ENCODE peak calls at places on chromosome 4, in five cellular contexts. K, G, I, B and T are unnamed samples. For H3K4me1, the result is how much of the 10 kb centered on the place peaks cover.

GRCh38 chr4:23915459-23916132 is 25.7 kb upstream of the PPARGC1A start:
- DNase-seq in K (no peak), G (no peak), I (no peak), B (no peak), T (no peak)

GRCh38 chr4:178316211-178316610 is 874.0 kb upstream of the AGA start:
- DNase-seq in K (peak), G (no peak), I (no peak), B (peak), T (no peak)

GRCh38 chr4:20538922-20539321 is 161.3 kb upstream of the PACRGL start:
- DNase-seq in K (no peak), G (no peak), I (no peak), B (no peak), T (no peak)

GRCh38 chr4:182528819-182529218 is 285.6 kb downstream of the TENM3 start:
- DNase-seq in K (no peak), G (no peak), I (no peak), B (no peak), T (no peak)

GRCh38 chr4:90970021-90970420 is 842.8 kb downstream of the CCSER1 start:
- DNase-seq in K (no peak), G (no peak), I (no peak), B (no peak), T (no peak)

GRCh38 chr4:142416121-142416520 is 430.0 kb downstream of the INPP4B start:
- DNase-seq in K (no peak), G (peak), I (no peak), B (no peak), T (no peak)

GRCh38 chr4:67723949-67724348 is 23.0 kb upstream of the UBA6 start:
- DNase-seq in K (peak), G (no peak), I (no peak), B (no peak), T (no peak)

GRCh38 chr4:159417006-159417405 is 314.1 kb downstream of the RAPGEF2 start:
- DNase-seq in K (no peak), G (no peak), I (no peak), B (no peak), T (no peak)

GRCh38 chr4:83259586-83259985 is 25.0 kb downstream of the COQ2 start:
- DNase-seq in K (no peak), G (no peak), I (no peak), B (no peak), T (no peak)

GRCh38 chr4:163562496-163562895 is 68.0 kb downstream of the TMA16 start:
- DNase-seq in K (no peak), G (no peak), I (no peak), B (no peak), T (no peak)

GRCh38 chr4:108141213-108142045 is 27.3 kb downstream of the LEF1 start:
- DNase-seq in K (no peak), G (peak), I (no peak), B (no peak), T (peak)

GRCh38 chr4:121938282-121939092 is 13.4 kb downstream of the TRPC3 start:
- DNase-seq in K (no peak), G (peak), I (no peak), B (no peak), T (peak)

GRCh38 chr4:168124008-168124641 is 31.8 kb downstream of the ANXA10 start:
- DNase-seq in K (no peak), G (peak), I (no peak), B (no peak), T (peak)

GRCh38 chr4:40418430-40419230 is 83.5 kb downstream of the CHRNA9 start:
- DNase-seq in K (no peak), G (no peak), I (no peak), B (no peak), T (no peak)

GRCh38 chr4:71380721-71381120 is 41.9 kb downstream of the SLC4A4 start:
- DNase-seq in K (no peak), G (peak), I (no peak), B (no peak), T (peak)

GRCh38 chr4:153639556-153640475 is 44.3 kb upstream of the TLR2 start:
- DNase-seq in K (no peak), G (no peak), I (no peak), B (no peak), T (no peak)

GRCh38 chr4:47154816-47155370 is 123.5 kb downstream of the GABRB1 start:
- DNase-seq in K (no peak), G (peak), I (no peak), B (no peak), T (no peak)

GRCh38 chr4:70670332-70671014 is 4.2 kb upstream of the JCHAIN start:
- DNase-seq in K (no peak), G (peak), I (no peak), B (no peak), T (no peak)

GRCh38 chr4:140851032-140851636 is 94.9 kb upstream of the TBC1D9 start:
- DNase-seq in K (peak), G (peak), I (no peak), B (peak), T (peak)

GRCh38 chr4:184347251-184348239 is 126.8 kb downstream of the IRF2 start:
- DNase-seq in K (no peak), G (peak), I (no peak), B (peak), T (no peak)

GRCh38 chr4:76445911-76446310 is 10.9 kb downstream of the SHROOM3 start:
- DNase-seq in K (no peak), G (no peak), I (no peak), B (no peak), T (no peak)

GRCh38 chr4:124854968-124855367 is 142.4 kb upstream of the ANKRD50 start:
- DNase-seq in K (no peak), G (peak), I (no peak), B (no peak), T (peak)

GRCh38 chr4:183329244-183329643 is 7.0 kb upstream of the CLDN24 start:
- DNase-seq in K (no peak), G (no peak), I (no peak), B (no peak), T (no peak)

GRCh38 chr4:174402470-174403176 is 118.9 kb downstream of the CEP44 start:
- DNase-seq in K (no peak), G (no peak), I (no peak), B (no peak), T (no peak)

GRCh38 chr4:109078724-109079123 is 223.7 kb downstream of the COL25A1 start:
- DNase-seq in K (no peak), G (peak), I (no peak), B (no peak), T (peak)

GRCh38 chr4:48968814-48969213 is 17.3 kb upstream of the CWH43 start:
- DNase-seq in K (no peak), G (peak), I (no peak), B (no peak), T (peak)

GRCh38 chr4:110270492-110271197 is 72.2 kb upstream of the ELOVL6 start:
- DNase-seq in K (no peak), G (peak), I (no peak), B (no peak), T (peak)

GRCh38 chr4:84866295-84866694 is 100.2 kb downstream of the WDFY3 start:
- DNase-seq in K (no peak), G (no peak), I (no peak), B (no peak), T (no peak)

GRCh38 chr4:113147498-113148231 is 98.2 kb downstream of the ANK2 start:
- DNase-seq in K (no peak), G (no peak), I (no peak), B (no peak), T (no peak)

GRCh38 chr4:77220841-77221613 is 64.0 kb downstream of the CCNG2 start:
- DNase-seq in K (no peak), G (peak), I (no peak), B (no peak), T (no peak)

GRCh38 chr4:91198951-91199350 is 1071.8 kb downstream of the CCSER1 start:
- DNase-seq in K (no peak), G (no peak), I (no peak), B (no peak), T (no peak)

GRCh38 chr4:52059372-52059771 is 8.3 kb downstream of the SPATA18 start:
- DNase-seq in K (no peak), G (peak), I (no peak), B (peak), T (peak)

GRCh38 chr4:153218961-153219360 is 14.7 kb downstream of the TRIM2 start:
- DNase-seq in K (no peak), G (no peak), I (no peak), B (peak), T (no peak)

GRCh38 chr4:38333219-38333618 is 330.8 kb upstream of the KLF3 start:
- DNase-seq in K (no peak), G (no peak), I (no peak), B (no peak), T (no peak)

GRCh38 chr4:159506801-159507517 is 404.1 kb downstream of the RAPGEF2 start:
- DNase-seq in K (no peak), G (no peak), I (no peak), B (no peak), T (no peak)

GRCh38 chr4:21181716-21182115 is 481.5 kb downstream of the PACRGL start:
- DNase-seq in K (no peak), G (peak), I (no peak), B (no peak), T (no peak)

GRCh38 chr4:22410645-22411247 is 105.1 kb downstream of the ADGRA3 start:
- DNase-seq in K (no peak), G (no peak), I (no peak), B (no peak), T (peak)

GRCh38 chr4:8727546-8728510 is 135.3 kb downstream of the CPZ start:
- DNase-seq in K (no peak), G (no peak), I (no peak), B (no peak), T (no peak)

GRCh38 chr4:166386491-166387367 is 513.7 kb downstream of the TLL1 start:
- DNase-seq in K (no peak), G (peak), I (no peak), B (no peak), T (no peak)

GRCh38 chr4:16157609-16158503 is 68.4 kb downstream of the TAPT1 start:
- DNase-seq in K (no peak), G (no peak), I (no peak), B (no peak), T (peak)
- H3K4me1 ChIP-seq in K (under half), G (under half), I (under half), B (under half), T (under half)

GRCh38 chr4:57085278-57085677 is 24.9 kb downstream of the IGFBP7 start:
- DNase-seq in K (no peak), G (no peak), I (no peak), B (no peak), T (no peak)

GRCh38 chr4:57080781-57081650 is 29.2 kb downstream of the IGFBP7 start:
- DNase-seq in K (no peak), G (peak), I (no peak), B (peak), T (peak)

GRCh38 chr4:57081651-57082349 is 28.4 kb downstream of the IGFBP7 start:
- DNase-seq in K (no peak), G (no peak), I (no peak), B (no peak), T (no peak)

GRCh38 chr4:57084360-57084759 is 25.8 kb downstream of the IGFBP7 start:
- DNase-seq in K (no peak), G (no peak), I (no peak), B (no peak), T (no peak)

DNA sequence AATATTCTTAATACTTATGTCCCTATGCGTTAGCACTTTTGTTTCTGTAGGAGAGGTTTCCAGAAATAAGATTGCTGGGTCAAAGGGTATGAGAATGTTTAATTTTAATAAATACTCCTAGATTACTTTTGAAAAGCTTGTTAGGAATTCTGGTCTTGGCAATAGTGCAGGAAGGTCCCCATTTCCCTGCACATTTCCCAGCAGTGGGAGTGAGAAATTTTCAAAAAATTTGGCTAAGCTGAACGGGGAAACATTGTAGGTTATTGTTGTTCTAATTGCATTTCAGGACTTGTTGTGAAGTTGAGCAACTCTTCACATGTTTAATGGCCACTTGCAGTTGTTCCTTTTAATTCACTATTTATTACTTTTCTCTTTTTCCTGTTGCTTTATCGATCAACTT is 27.1 kb downstream of the IGFBP7 start:
- DNase-seq in K (no peak), G (peak), I (no peak), B (no peak), T (peak)
- H3K4me1 ChIP-seq in K (under half), G (under half), I (under half), B (under half), T (under half)

DNA sequence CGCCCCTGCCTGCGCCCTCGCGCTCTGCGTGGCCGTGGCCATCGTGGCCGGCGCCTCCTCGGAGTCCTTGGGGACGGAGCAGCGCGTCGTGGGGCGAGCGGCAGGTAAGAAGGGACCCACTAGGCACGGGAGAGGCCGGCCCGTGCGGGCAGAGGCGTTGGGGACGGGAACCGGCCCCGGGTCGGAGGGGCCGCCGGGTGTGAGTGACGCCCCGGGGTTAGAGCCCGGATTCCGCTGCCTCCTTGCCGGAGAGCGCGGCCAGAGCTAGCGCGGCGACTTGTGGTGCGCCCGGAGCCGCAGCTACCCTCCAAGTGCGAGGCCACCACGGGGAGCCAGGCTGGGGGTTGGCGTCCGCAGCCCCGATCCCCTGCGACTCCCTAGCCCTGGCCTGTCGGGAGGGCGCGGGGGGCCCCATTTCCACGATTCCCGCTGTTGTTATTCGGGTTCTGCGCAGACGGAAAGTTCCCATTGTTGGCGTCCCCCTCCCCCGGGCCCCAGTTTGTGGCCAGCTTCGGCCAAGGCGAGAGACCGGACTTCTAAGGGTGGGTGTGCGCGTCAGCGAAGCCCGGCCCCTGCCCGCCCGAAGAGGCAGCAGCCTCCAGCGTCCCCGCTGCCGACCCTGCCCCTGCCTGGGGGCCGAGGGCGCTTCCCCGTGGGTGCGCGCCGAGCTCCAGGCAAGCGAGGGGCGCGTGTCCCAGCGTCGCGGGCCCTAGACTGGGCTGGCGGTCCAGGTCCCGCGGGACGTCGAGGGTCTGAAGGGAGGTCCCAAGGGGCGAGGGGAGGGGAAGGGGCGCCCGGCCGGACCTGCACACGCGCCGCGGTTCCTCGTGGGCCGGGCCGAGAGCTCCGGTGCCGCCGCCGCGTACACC is 1.1 kb downstream of the FGFR3 start:
- DNase-seq in K (no peak), G (peak), I (no peak), B (peak), T (peak)
- H3K4me1 ChIP-seq in K (under half), G (under half), I (under half), B (under half), T (under half)

DNA sequence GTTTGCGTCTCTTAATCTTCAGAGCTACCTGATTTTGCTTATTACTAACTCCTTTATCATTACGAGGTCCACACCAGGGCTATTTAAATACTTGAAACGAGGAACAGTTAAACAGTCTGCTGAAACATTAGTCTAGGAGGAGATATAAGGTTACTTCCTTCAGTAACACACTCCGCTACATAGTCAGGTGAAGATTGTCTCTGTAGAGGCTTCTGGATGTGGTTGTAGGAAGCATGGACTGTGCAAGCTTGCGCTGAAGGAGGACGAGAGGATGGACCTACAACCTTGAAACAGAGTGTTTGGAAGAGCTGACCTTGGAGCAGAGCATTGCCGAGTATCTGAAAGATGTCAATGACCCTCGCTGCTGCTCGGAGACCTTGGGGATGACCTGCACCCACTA is at the start of gene CLRN2:
- DNase-seq in K (no peak), G (no peak), I (no peak), B (no peak), T (no peak)
- H3K4me1 ChIP-seq in K (under half), G (under half), I (under half), B (under half), T (under half)

GRCh38 chr4:41512604-41513003 is 25.4 kb upstream of the LIMCH1 start:
- DNase-seq in K (no peak), G (no peak), I (no peak), B (no peak), T (no peak)
- H3K4me1 ChIP-seq in K (under half), G (under half), I (under half), B (under half), T (under half)